ENCODE peak calls at places on chromosome 5, in six cellular contexts. D, W, K, L, I and M are unnamed samples.

GRCh38 chr5:133919148-133920136 is 49.0 kb downstream of the C5orf15 start:
- ATAC-seq in D (no peak), W (no peak), K (no peak), L (no peak), I (no peak), M (no peak)

GRCh38 chr5:149672701-149673455 is 57.2 kb upstream of the PPARGC1B start:
- ATAC-seq in D (no peak), W (peak), K (no peak), L (no peak), I (no peak), M (no peak)

GRCh38 chr5:96199713-96200183 is 233.3 kb downstream of the PCSK1 start:
- ATAC-seq in D (peak), W (no peak), K (no peak), L (no peak), I (peak), M (no peak)

GRCh38 chr5:28557114-28557513 is 1518.7 kb upstream of the CDH9 start:
- ATAC-seq in D (no peak), W (no peak), K (no peak), L (no peak), I (no peak), M (no peak)

GRCh38 chr5:58241383-58241782 is 218.5 kb downstream of the PLK2 start:
- ATAC-seq in D (peak), W (no peak), K (peak), L (peak), I (no peak), M (no peak)

GRCh38 chr5:134555223-134555790 is 29.8 kb downstream of the JADE2 start:
- ATAC-seq in D (no peak), W (no peak), K (no peak), L (no peak), I (peak), M (peak)

GRCh38 chr5:124979174-124979573 is 232.7 kb upstream of the ZNF608 start:
- ATAC-seq in D (peak), W (no peak), K (no peak), L (no peak), I (peak), M (no peak)

GRCh38 chr5:178074266-178074952 is 38.9 kb upstream of the N4BP3 start:
- ATAC-seq in D (no peak), W (peak), K (no peak), L (no peak), I (peak), M (no peak)

GRCh38 chr5:109365653-109366052 is 44.1 kb downstream of the PJA2 start:
- ATAC-seq in D (no peak), W (no peak), K (no peak), L (no peak), I (no peak), M (no peak)

GRCh38 chr5:127386557-127386956 is 96.0 kb downstream of the MEGF10 start:
- ATAC-seq in D (no peak), W (no peak), K (no peak), L (no peak), I (no peak), M (no peak)

GRCh38 chr5:18527017-18527416 is 892.8 kb downstream of the TAF11L14 start:
- ATAC-seq in D (no peak), W (no peak), K (no peak), L (no peak), I (peak), M (peak)

GRCh38 chr5:6914336-6914735 is 201.1 kb downstream of the TENT4A start:
- ATAC-seq in D (no peak), W (no peak), K (no peak), L (no peak), I (no peak), M (no peak)

GRCh38 chr5:88384901-88385300 is 116.3 kb upstream of the TMEM161B start:
- ATAC-seq in D (no peak), W (no peak), K (no peak), L (no peak), I (no peak), M (no peak)

GRCh38 chr5:55510523-55510880 is 24.3 kb downstream of the PLPP1 start:
- ATAC-seq in D (no peak), W (no peak), K (no peak), L (peak), I (no peak), M (no peak)

GRCh38 chr5:170681013-170681433 is 102.5 kb upstream of the GABRP start:
- ATAC-seq in D (peak), W (no peak), K (peak), L (peak), I (peak), M (peak)

GRCh38 chr5:21646469-21646868 is 1206.7 kb downstream of the CDH12 start:
- ATAC-seq in D (no peak), W (no peak), K (no peak), L (no peak), I (no peak), M (no peak)

GRCh38 chr5:63217422-63217821 is 638.8 kb downstream of the LRRC70 start:
- ATAC-seq in D (no peak), W (no peak), K (no peak), L (no peak), I (no peak), M (no peak)

GRCh38 chr5:51881901-51882300 is 498.7 kb downstream of the ISL1 start:
- ATAC-seq in D (no peak), W (no peak), K (no peak), L (no peak), I (no peak), M (no peak)

GRCh38 chr5:10632110-10632903 is 68.4 kb downstream of the ANKRD33B start:
- ATAC-seq in D (no peak), W (peak), K (no peak), L (no peak), I (no peak), M (peak)

GRCh38 chr5:38527475-38527874 is 29.0 kb downstream of the LIFR start:
- ATAC-seq in D (no peak), W (peak), K (no peak), L (no peak), I (no peak), M (peak)

GRCh38 chr5:57482671-57483106 is at the start of gene ACTBL2:
- ATAC-seq in D (peak), W (no peak), K (no peak), L (no peak), I (no peak), M (no peak)

GRCh38 chr5:147754372-147755122 is 28.0 kb downstream of the JAKMIP2 start:
- ATAC-seq in D (no peak), W (no peak), K (no peak), L (no peak), I (no peak), M (no peak)

GRCh38 chr5:132254321-132254977 is 3.0 kb upstream of the PDLIM4 start:
- ATAC-seq in D (peak), W (no peak), K (peak), L (peak), I (no peak), M (no peak)

GRCh38 chr5:157819502-157820125 is 39.3 kb downstream of the CLINT1 start:
- ATAC-seq in D (no peak), W (no peak), K (peak), L (peak), I (no peak), M (no peak)

GRCh38 chr5:139675825-139676224 is 27.7 kb downstream of the CXXC5 start:
- ATAC-seq in D (no peak), W (no peak), K (no peak), L (no peak), I (no peak), M (no peak)

GRCh38 chr5:6000867-6001266 is 377.5 kb downstream of the MED10 start:
- ATAC-seq in D (no peak), W (no peak), K (no peak), L (no peak), I (no peak), M (peak)